ENCODE peak calls at places on chromosome 9, in seven cellular contexts. A, J, G, W, T, H and N are unnamed samples.

GRCh38 chr9:113712053-113712452 is 164.1 kb upstream of the ZNF618 start:
- DNase-seq in W (no peak), A (no peak), G (peak), T (no peak), J (peak), H (peak), N (no peak)

GRCh38 chr9:38057416-38058195 is 11.4 kb downstream of the SHB start:
- DNase-seq in H (no peak), T (peak), J (no peak), W (peak), A (no peak), G (no peak), N (no peak)

GRCh38 chr9:115393976-115394775 is 276.2 kb upstream of the TNC start:
- DNase-seq in W (no peak), J (peak), T (no peak), H (no peak), A (no peak), G (no peak), N (no peak)

GRCh38 chr9:116287721-116288120 is 134.1 kb downstream of the PAPPA start:
- DNase-seq in A (no peak), H (peak), T (no peak), J (no peak), W (no peak), G (peak), N (no peak)

GRCh38 chr9:113220467-113221002 is 542 bp downstream of the FKBP15 start:
- DNase-seq in H (no peak), G (peak), J (no peak), W (no peak), T (no peak), A (no peak), N (no peak)

GRCh38 chr9:133653638-133654037 is 17.5 kb downstream of the DBH start:
- DNase-seq in A (no peak), W (no peak), T (no peak), H (no peak), G (no peak), J (no peak), N (no peak)

GRCh38 chr9:21777701-21778100 is 24.7 kb upstream of the MTAP start:
- DNase-seq in W (no peak), G (peak), T (no peak), A (peak), J (peak), H (peak), N (no peak)

GRCh38 chr9:95516736-95517558 is at the start of gene PTCH1:
- DNase-seq in T (peak), J (peak), G (peak), H (no peak), A (peak), W (peak), N (no peak)

GRCh38 chr9:114735732-114736131 is 53.7 kb upstream of the TEX48 start:
- DNase-seq in J (no peak), W (no peak), H (no peak), T (no peak), G (peak), A (no peak), N (no peak)

GRCh38 chr9:98775831-98776441 is 20.4 kb downstream of the ANKS6 start:
- DNase-seq in W (no peak), H (peak), G (peak), J (peak), T (no peak), A (peak), N (no peak)

GRCh38 chr9:91221332-91221731 is 140.4 kb downstream of the AUH start:
- DNase-seq in G (no peak), J (no peak), A (no peak), T (no peak), H (peak), W (no peak), N (no peak)
- H3K27ac ChIP-seq in G (no peak), J (no peak), A (no peak), T (peak), H (peak), W (no peak), N (no peak)

GRCh38 chr9:18658764-18659705 is 185.1 kb downstream of the ADAMTSL1 start:
- DNase-seq in T (no peak), H (no peak), G (peak), J (peak), A (no peak), W (no peak), N (no peak)
- H3K27ac ChIP-seq in T (no peak), H (peak), G (peak), J (no peak), A (no peak), W (no peak), N (no peak)

GRCh38 chr9:33272061-33272460 is 7.2 kb downstream of the CHMP5 start:
- DNase-seq in J (no peak), G (no peak), H (no peak), T (no peak), W (no peak), A (no peak), N (no peak)

GRCh38 chr9:33270146-33270545 is 5.3 kb downstream of the CHMP5 start:
- DNase-seq in J (no peak), G (no peak), W (no peak), T (no peak), H (no peak), A (no peak), N (no peak)

GRCh38 chr9:33277484-33277883 is 12.6 kb downstream of the CHMP5 start:
- DNase-seq in J (no peak), G (no peak), W (no peak), A (no peak), H (no peak), T (no peak), N (no peak)

GRCh38 chr9:33273972-33274328 is 9.1 kb downstream of the CHMP5 start:
- DNase-seq in H (no peak), T (no peak), J (no peak), W (no peak), A (no peak), G (peak), N (no peak)

DNA sequence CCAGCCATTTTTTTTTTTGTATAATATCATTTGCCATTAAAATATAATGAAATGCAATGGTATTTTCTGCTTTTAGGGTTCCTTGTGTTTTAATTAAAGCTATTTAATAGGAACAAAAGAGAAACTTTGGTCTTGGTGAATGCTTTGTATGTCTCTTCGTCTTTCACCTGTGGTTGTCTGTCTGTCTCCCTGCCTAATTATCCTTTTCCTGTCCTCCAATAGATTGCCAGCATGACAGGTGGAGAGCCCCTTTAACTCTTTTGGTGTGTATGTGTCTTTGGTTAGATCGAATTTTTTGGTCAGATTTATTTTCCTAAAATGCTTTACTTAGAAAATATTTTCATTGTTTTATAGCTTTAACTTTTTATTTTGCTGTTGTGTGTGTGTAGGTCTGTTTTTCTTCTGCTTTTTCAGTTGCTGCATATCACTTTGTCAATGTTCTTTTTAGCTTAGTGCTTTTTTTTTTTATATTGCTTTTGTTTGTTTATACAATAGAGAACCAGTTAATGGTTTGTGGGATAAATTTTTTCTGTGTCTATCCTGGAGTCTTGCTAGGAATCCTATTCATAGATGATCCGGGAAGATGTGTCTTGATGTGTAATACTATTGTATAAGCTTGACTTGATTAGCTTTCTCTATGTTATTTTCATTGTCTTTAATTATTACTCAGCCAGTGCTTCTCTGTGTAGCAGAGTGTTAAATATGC is 8.6 kb downstream of the CHMP5 start:
- DNase-seq in W (no peak), A (no peak), H (no peak), T (no peak), G (no peak), J (no peak), N (no peak)
- H3K27ac ChIP-seq in W (no peak), A (no peak), H (no peak), T (no peak), G (no peak), J (no peak), N (no peak)

DNA sequence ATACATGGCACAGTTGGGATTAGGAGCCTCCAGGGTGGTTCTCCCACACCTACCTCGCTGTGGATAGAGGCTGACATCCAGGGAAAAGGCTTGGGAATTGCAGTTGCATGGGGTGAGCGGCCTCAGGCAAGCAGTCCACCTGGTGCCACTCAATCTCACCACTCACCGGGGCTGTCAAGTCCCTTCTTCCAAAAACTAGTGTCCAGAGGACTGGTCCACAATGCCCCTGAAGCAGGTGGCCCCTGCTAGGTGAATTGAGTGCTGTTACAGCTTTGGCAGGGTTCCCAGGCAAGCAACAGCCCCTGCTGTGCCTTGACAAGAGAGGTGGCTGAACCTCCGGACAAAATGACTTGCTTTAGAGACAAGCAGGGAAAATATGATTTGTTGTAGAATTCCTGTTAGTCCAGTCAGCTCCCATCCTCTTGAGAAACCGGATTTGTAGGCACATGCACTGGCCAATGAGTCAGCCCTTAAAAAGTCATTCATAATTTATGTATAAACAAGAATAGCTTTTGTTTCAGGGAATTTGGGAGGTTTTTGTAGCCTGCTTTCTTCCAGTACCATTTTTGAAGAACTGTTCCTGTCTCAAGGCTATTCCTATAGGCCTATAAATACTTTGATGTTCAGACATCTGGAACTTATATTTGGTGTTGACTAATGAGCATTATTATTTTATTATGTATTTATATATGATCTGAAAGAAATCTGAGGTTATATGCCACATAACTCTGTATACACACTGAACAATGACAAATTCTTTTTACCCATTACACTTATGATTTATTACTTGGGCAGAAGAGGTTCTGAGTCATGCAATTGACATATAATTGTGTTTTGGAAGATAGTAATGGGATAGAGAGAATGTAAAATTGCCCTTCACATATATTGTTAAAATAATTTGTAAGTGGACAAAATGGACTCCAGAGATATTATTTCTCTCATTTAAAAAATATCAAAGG is 411.1 kb downstream of the ACTL7B start:
- DNase-seq in W (no peak), J (peak), A (no peak), G (peak), T (no peak), H (peak), N (no peak)
- H3K27ac ChIP-seq in W (no peak), J (peak), A (no peak), G (peak), T (no peak), H (peak), N (no peak)

GRCh38 chr9:109100543-109101201 is 19.1 kb downstream of the TMEM245 start:
- DNase-seq in A (peak), T (no peak), G (no peak), H (no peak), J (no peak), W (no peak), N (no peak)
- H3K27ac ChIP-seq in A (no peak), T (peak), G (no peak), H (no peak), J (peak), W (peak), N (no peak)

DNA sequence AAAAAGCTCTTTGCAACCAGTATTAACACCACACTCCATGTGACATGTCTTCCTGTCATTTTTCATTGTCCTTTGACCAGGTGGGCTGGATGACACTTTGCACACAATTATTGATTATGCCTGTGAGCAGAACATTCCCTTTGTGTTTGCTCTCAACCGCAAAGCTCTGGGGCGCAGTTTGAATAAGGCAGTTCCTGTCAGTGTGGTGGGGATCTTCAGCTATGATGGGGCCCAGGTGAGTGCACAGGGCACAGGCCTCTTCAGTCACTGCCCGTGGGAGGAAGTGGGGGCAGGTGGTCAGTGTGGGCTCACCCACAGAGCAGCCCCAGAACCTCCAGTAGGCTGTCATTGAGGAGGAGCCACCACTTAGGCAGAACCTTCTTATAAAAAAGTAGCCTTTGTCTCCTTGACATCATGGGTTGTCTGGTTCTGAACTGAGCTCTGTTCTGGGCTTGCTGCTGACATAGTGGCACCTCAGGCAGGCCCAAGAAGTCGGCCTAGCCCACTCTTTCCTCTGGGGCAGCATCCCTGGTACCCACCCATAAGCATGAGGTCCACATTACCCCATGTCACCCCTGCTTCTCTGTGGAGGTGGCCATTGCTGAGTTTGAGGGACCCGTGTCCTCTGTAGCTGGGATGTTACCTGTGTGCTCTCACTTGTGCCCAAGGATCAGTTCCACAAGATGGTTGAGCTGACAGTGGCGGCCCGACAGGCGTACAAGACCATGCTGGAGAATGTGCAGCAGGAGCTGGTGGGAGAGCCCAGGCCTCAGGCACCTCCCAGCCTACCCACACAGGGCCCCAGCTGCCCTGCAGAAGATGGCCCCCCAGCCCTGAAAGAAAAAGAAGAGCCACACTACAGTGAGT is 39.3 kb downstream of the SECISBP2 start:
- DNase-seq in W (no peak), T (no peak), G (no peak), H (no peak), J (no peak), A (no peak), N (no peak)
- H3K27ac ChIP-seq in W (no peak), T (no peak), G (no peak), H (no peak), J (no peak), A (no peak), N (no peak)

GRCh38 chr9:130329061-130329460 is 63.5 kb downstream of the HMCN2 start:
- DNase-seq in T (no peak), H (no peak), J (no peak), W (no peak), A (no peak), G (no peak), N (no peak)

GRCh38 chr9:130328349-130328801 is 62.8 kb downstream of the HMCN2 start:
- DNase-seq in W (no peak), T (peak), G (peak), J (no peak), A (no peak), H (no peak), N (no peak)

GRCh38 chr9:130327070-130327780 is 61.7 kb downstream of the HMCN2 start:
- DNase-seq in A (peak), G (no peak), H (no peak), J (no peak), T (no peak), W (no peak), N (no peak)

GRCh38 chr9:130325921-130326320 is 60.4 kb downstream of the HMCN2 start:
- DNase-seq in J (no peak), H (no peak), G (no peak), T (no peak), W (no peak), A (no peak), N (no peak)

DNA sequence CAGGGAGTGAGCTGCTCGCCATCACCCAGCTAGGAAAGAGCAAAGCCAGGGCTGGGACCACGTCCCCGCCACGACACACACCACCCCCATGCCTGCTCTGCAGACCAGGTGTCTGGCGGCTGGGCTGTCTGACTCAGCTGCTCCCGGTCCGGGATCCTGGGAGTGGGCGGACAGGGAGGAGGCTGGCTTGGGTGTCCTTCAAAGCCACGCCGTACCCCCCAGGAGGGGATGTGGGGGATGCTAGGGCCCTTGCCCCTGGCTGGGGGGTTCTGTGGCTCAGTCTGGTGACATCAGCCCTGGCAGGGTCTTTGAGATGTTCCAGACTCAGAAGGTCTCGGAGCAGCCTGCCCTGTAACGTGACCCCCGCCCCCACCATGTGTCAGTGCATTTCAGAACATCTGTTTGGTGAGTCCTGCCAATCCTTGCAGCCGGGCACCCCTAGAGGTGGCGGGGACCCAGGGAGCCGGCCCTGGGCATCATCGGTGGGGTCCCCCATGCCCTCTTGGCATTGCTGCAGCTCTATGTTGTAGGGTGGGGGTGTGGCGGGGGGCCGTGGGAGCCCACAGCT is 62.3 kb downstream of the HMCN2 start:
- DNase-seq in J (no peak), G (peak), T (peak), A (no peak), H (no peak), W (peak), N (no peak)
- H3K27ac ChIP-seq in J (no peak), G (no peak), T (peak), A (no peak), H (no peak), W (no peak), N (no peak)

DNA sequence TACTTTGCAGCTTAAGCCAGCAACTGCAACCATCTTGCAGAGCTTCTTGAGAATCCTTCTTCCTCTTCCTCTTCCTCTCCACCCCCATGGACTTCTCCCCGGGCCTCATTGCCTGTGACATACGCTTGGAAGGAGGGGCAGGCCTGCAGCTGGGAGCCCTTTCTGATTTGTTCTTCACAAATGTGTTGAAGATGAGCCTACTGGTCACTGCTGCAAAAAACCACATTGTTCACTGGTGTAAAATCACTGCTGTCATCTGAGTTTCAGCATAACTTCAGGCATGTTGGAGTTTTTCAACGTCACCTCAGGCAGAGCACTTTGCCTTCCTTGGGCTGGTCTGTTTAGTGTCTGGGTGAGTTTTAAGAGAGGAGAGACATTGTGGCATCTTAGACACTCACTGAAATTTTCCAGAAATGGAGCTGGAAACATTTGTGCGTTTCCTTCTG is 7.9 kb downstream of the TJP2 start:
- DNase-seq in A (no peak), H (no peak), W (no peak), J (no peak), G (no peak), T (no peak), N (no peak)
- H3K27ac ChIP-seq in A (no peak), H (no peak), W (peak), J (peak), G (no peak), T (peak), N (peak)